ENCODE peak calls at places on chromosomes 11 and 22, in eight cellular contexts. J, D, Q, K, C, U, Y and H are unnamed samples.

GRCh38 chr11:20112291-20113146 is 47.8 kb downstream of the DBX1 start:
- DNase-seq in J (peak; percentile 67), D (peak; percentile 76), Q (peak; percentile 83), K (peak; percentile 85), C (no peak), U (peak; percentile 97), Y (peak; percentile 94), H (peak; percentile 95)

GRCh38 chr11:76281558-76281906 is 75.2 kb upstream of the WNT11 start:
- DNase-seq in J (no peak), D (no peak), Q (no peak), K (no peak), C (no peak), U (no peak), Y (no peak), H (no peak)

GRCh38 chr11:78400701-78401100 is 16.9 kb downstream of the GAB2 start:
- DNase-seq in J (no peak), D (no peak), Q (no peak), K (no peak), C (no peak), U (no peak), Y (no peak), H (no peak)

GRCh38 chr11:61906522-61906909 is 10.8 kb downstream of the RAB3IL1 start:
- DNase-seq in J (no peak), D (peak; percentile 5), Q (no peak), K (no peak), C (no peak), U (no peak), Y (no peak), H (no peak)

GRCh38 chr11:62333768-62334167 is 3.5 kb upstream of the ASRGL1 start:
- DNase-seq in J (no peak), D (no peak), Q (no peak), K (no peak), C (no peak), U (no peak), Y (no peak), H (no peak)

GRCh38 chr11:103618532-103618931 is 417.9 kb upstream of the DDI1 start:
- DNase-seq in J (no peak), D (no peak), Q (no peak), K (no peak), C (no peak), U (no peak), Y (no peak), H (no peak)

GRCh38 chr11:75762158-75762557 is 6.4 kb upstream of the DGAT2 start:
- DNase-seq in J (no peak), D (no peak), Q (no peak), K (no peak), C (no peak), U (no peak), Y (no peak), H (no peak)

GRCh38 chr11:1082346-1082727 is 7.7 kb downstream of the MUC2 start:
- DNase-seq in J (no peak), D (no peak), Q (no peak), K (no peak), C (no peak), U (no peak), Y (no peak), H (no peak)

GRCh38 chr11:117529767-117530166 is 202.1 kb downstream of the CEP164 start:
- DNase-seq in J (no peak), D (no peak), Q (no peak), K (no peak), C (no peak), U (no peak), Y (no peak), H (no peak)

GRCh38 chr11:123590296-123590912 is 64.0 kb downstream of the SCN3B start:
- DNase-seq in J (no peak), D (peak; percentile 50), Q (peak; percentile 93), K (no peak), C (no peak), U (peak; percentile 95), Y (no peak), H (peak; percentile 44)

GRCh38 chr11:107916671-107917241 is 11.5 kb upstream of the RAB39A start:
- DNase-seq in J (no peak), D (no peak), Q (peak; percentile 57), K (no peak), C (peak; percentile 6), U (no peak), Y (no peak), H (no peak)

DNA sequence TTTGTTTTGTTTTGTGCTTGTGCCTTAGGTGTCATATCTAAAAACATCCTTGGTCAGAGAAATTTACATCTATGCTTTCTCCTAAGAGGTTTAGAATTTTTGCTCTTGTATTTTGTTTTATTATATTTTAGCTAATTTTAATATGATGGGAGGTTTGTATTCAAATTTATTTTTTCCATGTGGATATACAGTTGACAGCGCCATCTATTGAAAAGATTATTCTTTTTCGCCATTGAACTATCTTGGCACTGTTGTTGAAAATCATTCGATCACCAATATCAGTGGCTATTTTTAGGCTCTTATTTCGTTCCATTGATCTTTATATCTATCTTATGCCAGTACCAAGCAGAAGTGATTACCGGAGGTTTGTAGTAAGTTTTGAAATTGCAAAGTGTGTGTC is 510.3 kb downstream of the BRD1 start:
- DNase-seq in J (no peak), D (no peak), Q (no peak), K (no peak), C (no peak), U (no peak), Y (no peak), H (no peak)
- TF ChIP-seq CTCF in J (no peak), D (no peak), Q (peak; percentile 49), K (no peak), C (no peak), U (no peak), Y (no peak), H (no peak)

DNA sequence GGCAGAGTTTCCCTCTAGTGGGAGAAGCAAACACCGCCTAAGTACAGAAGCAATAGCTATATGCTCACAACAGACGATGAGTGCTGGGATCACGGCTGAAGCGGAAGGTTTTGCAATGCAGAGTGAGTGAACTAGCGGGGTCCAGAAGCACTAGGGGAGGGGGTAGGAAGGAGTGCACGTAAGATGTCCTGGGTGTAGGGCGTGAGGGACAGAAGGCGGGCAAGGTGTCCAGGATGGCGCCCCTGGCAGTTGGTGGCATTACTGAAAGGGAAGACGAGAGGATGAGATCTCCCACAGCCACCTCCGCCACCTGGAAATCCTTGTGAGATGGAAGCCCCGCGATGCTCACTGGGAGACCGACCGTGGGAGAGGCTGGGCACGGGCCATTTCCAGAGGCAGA is 81.0 kb downstream of the ETS1 start:
- DNase-seq in J (no peak), D (no peak), Q (no peak), K (no peak), C (no peak), U (no peak), Y (no peak), H (no peak)
- H3K27ac ChIP-seq in J (peak overlapping the region; percentile 93), D (peak overlapping the region; percentile 80), Q (peak overlapping the region; percentile 85), K (peak overlapping the region; percentile 93), C (peak overlapping the region; percentile 93), U (peak overlapping the region; percentile 89), Y (peak overlapping the region; percentile 91), H (peak overlapping the region; percentile 98)

GRCh38 chr11:90558328-90558865 is 335.5 kb upstream of the CHORDC1 start:
- DNase-seq in J (no peak), D (no peak), Q (no peak), K (no peak), C (no peak), U (no peak), Y (no peak), H (no peak)

GRCh38 chr11:90555477-90555876 is 332.6 kb upstream of the CHORDC1 start:
- DNase-seq in J (no peak), D (no peak), Q (no peak), K (no peak), C (no peak), U (no peak), Y (no peak), H (no peak)

GRCh38 chr11:90556612-90557011 is 333.8 kb upstream of the CHORDC1 start:
- DNase-seq in J (no peak), D (no peak), Q (no peak), K (no peak), C (no peak), U (no peak), Y (no peak), H (peak; percentile 6)

GRCh38 chr11:90556026-90556425 is 333.2 kb upstream of the CHORDC1 start:
- DNase-seq in J (no peak), D (no peak), Q (no peak), K (no peak), C (no peak), U (no peak), Y (no peak), H (no peak)
- TF ChIP-seq CTCF in J (no peak), D (no peak), Q (no peak), K (no peak), C (no peak), U (no peak), Y (no peak), H (no peak)

GRCh38 chr11:2697871-2698270 is 1.9 kb downstream of the KCNQ1OT1 start:
- DNase-seq in J (no peak), D (no peak), Q (peak; percentile 38), K (no peak), C (no peak), U (no peak), Y (no peak), H (no peak)
- H3K27ac ChIP-seq in J (no peak overlapping the region), D (no peak overlapping the region), Q (no peak overlapping the region), K (no peak overlapping the region), C (no peak overlapping the region), U (no peak overlapping the region), Y (no peak overlapping the region), H (no peak overlapping the region)

GRCh38 chr11:66311965-66312548 is 4.8 kb downstream of the CD248 start:
- DNase-seq in J (peak; percentile 93), D (peak; percentile 90), Q (peak; percentile 89), K (peak; percentile 70), C (peak; percentile 91), U (peak; percentile 94), Y (peak; percentile 94), H (peak; percentile 89)

GRCh38 chr11:66310324-66310723 is 6.5 kb downstream of the CD248 start:
- DNase-seq in J (no peak), D (no peak), Q (no peak), K (no peak), C (no peak), U (no peak), Y (no peak), H (no peak)

GRCh38 chr11:66312549-66313320 is 4.1 kb downstream of the CD248 start:
- DNase-seq in J (peak; percentile 99), D (peak; percentile 98), Q (peak; percentile 99), K (peak; percentile 94), C (peak; percentile 100), U (peak; percentile 94), Y (peak; percentile 98), H (peak; percentile 95)

GRCh38 chr11:66313321-66314185 is 3.3 kb downstream of the CD248 start:
- DNase-seq in J (no peak), D (peak; percentile 57), Q (no peak), K (no peak), C (no peak), U (no peak), Y (peak; percentile 76), H (no peak)

GRCh38 chr11:66311470-66311964 is 5.3 kb downstream of the CD248 start:
- DNase-seq in J (no peak), D (no peak), Q (no peak), K (no peak), C (no peak), U (no peak), Y (no peak), H (no peak)
- TF ChIP-seq CTCF in J (no peak), D (no peak), Q (no peak), K (peak; percentile 78), C (no peak), U (no peak), Y (peak; percentile 87), H (peak; percentile 87)

DNA sequence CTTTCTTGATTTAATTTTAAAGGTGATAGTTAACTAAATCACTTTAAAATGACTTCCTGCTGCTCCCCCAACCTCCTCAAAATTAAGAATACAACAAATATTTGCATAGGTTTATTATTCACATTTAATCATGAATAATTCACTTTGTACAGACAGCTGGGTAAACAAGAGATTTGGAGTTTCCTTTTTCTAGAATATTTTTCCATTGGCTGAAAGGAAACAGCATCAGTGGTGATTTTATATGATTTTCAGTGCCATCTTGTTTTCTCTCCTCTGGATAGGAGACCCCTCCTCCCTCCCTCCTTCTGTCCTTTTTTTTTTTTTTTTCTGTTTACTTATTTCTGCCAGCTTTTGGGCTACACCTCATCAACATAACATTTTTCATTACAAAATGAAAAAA is 60.5 kb downstream of the LIF start:
- DNase-seq in J (no peak), D (no peak), Q (peak; percentile 45), K (no peak), C (no peak), U (no peak), Y (no peak), H (no peak)
- H3K27ac ChIP-seq in J (no peak overlapping the region), D (no peak overlapping the region), Q (peak overlapping the region; percentile 87), K (no peak overlapping the region), C (no peak overlapping the region), U (no peak overlapping the region), Y (no peak overlapping the region), H (no peak overlapping the region)